ENCODE peak calls at places on chromosomes 13 and 19, in four cellular contexts. P, H, F and Y are unnamed samples.

GRCh38 chr19:39038098-39038497 is 5.7 kb upstream of the FBXO27 start:
- DNase-seq in P (no peak), H (no peak), F (no peak), Y (no peak)

GRCh38 chr13:73215807-73216206 is 157.0 kb downstream of the KLF5 start:
- DNase-seq in H (no peak), P (no peak), F (peak; percentile 74), Y (no peak)

GRCh38 chr19:15378529-15379082 is 981 bp downstream of the AKAP8 start:
- DNase-seq in P (peak; percentile 49), F (no peak), H (peak; percentile 21), Y (no peak)

GRCh38 chr19:29858000-29858596 is 46.3 kb downstream of the CCNE1 start:
- DNase-seq in F (no peak), H (peak; percentile 23), P (no peak), Y (no peak)

GRCh38 chr13:110346661-110347067 is 39.6 kb downstream of the COL4A2 start:
- DNase-seq in H (no peak), F (no peak), P (no peak), Y (no peak)

GRCh38 chr13:110809871-110810486 is 96.5 kb downstream of the ING1 start:
- DNase-seq in F (no peak), P (no peak), H (no peak), Y (no peak)

GRCh38 chr13:39107484-39108040 is 69.3 kb downstream of the NHLRC3 start:
- DNase-seq in F (no peak), H (no peak), P (no peak), Y (no peak)

GRCh38 chr19:3818918-3819317 is 32.7 kb upstream of the MATK start:
- DNase-seq in F (no peak), P (no peak), H (no peak), Y (no peak)

GRCh38 chr13:108974686-108975085 is 345.3 kb downstream of the MYO16 start:
- DNase-seq in H (no peak), F (no peak), P (no peak), Y (no peak)

GRCh38 chr13:29294869-29295268 is 300.6 kb downstream of the SLC7A1 start:
- DNase-seq in P (no peak), H (no peak), F (no peak), Y (no peak)

GRCh38 chr19:1177322-1178114 is 3.5 kb upstream of the SBNO2 start:
- DNase-seq in F (peak; percentile 84), H (no peak), P (no peak), Y (peak; percentile 88)

GRCh38 chr13:76929975-76930374 is 18.3 kb upstream of the ACOD1 start:
- DNase-seq in P (no peak), F (no peak), H (no peak), Y (no peak)

GRCh38 chr19:37817180-37817911 is 38.0 kb upstream of the ZNF573 start:
- DNase-seq in H (peak; percentile 3), P (no peak), F (no peak), Y (no peak)

GRCh38 chr19:1568320-1569019 is at the start of gene MEX3D:
- DNase-seq in P (peak; percentile 72), F (no peak), H (peak; percentile 74), Y (no peak)